ENCODE peak calls at places on chromosomes 5 and 9, in six cellular contexts. Q is IMR-90; F is right cardiac atrium; O is OCI-LY7; I is effector memory CD4-positive, alpha-beta T cell; Z is mammary epithelial cell. C is an unnamed sample.

GRCh38 chr9:113154471-113154870 is 3.7 kb downstream of the SLC31A2 start:
- DNase-seq in Q (peak), F (no peak), O (no peak), I (no peak), Z (peak), C (peak)

GRCh38 chr5:61910771-61911170 is 395.2 kb upstream of the KIF2A start:
- DNase-seq in Q (no peak), F (no peak), O (no peak), I (no peak), Z (peak), C (no peak)

GRCh38 chr9:72156586-72156985 is 7.3 kb downstream of the GDA start:
- DNase-seq in Q (no peak), F (no peak), O (no peak), I (no peak), Z (no peak), C (no peak)

GRCh38 chr9:120353501-120353900 is 226.5 kb downstream of the CDK5RAP2 start:
- DNase-seq in Q (peak), F (no peak), O (no peak), I (no peak), Z (no peak), C (no peak)

GRCh38 chr9:94937214-94937903 is 210.9 kb downstream of the AOPEP start:
- DNase-seq in Q (peak), F (no peak), O (no peak), I (no peak), Z (peak), C (no peak)

GRCh38 chr5:76388236-76388635 is 14.8 kb upstream of the IQGAP2 start:
- DNase-seq in Q (no peak), F (no peak), O (no peak), I (no peak), Z (no peak), C (no peak)

GRCh38 chr5:67156976-67157583 is 39.5 kb downstream of the CD180 start:
- DNase-seq in Q (peak), F (no peak), O (peak), I (peak), Z (peak), C (peak)

GRCh38 chr9:128051932-128052734 is 15.0 kb downstream of the NAIF1 start:
- DNase-seq in Q (no peak), F (no peak), O (peak), I (no peak), Z (peak), C (no peak)

GRCh38 chr9:81588148-81588874 is 101.0 kb downstream of the TLE1 start:
- DNase-seq in Q (peak), F (peak), O (no peak), I (no peak), Z (no peak), C (no peak)

GRCh38 chr9:107751522-107752235 is 262.1 kb upstream of the KLF4 start:
- DNase-seq in Q (peak), F (no peak), O (no peak), I (no peak), Z (peak), C (no peak)

GRCh38 chr9:126158591-126159519 is 167.8 kb upstream of the MVB12B start:
- DNase-seq in Q (no peak), F (no peak), O (no peak), I (no peak), Z (no peak), C (no peak)

GRCh38 chr5:94461131-94461530 is 157.3 kb downstream of the KIAA0825 start:
- DNase-seq in Q (no peak), F (no peak), O (no peak), I (no peak), Z (no peak), C (no peak)

GRCh38 chr5:78843436-78843835 is 141.7 kb downstream of the ARSB start:
- DNase-seq in Q (no peak), F (no peak), O (no peak), I (no peak), Z (no peak), C (no peak)

GRCh38 chr5:17327048-17327447 is 109.6 kb downstream of the BASP1 start:
- DNase-seq in Q (no peak), F (no peak), O (no peak), I (no peak), Z (no peak), C (no peak)

GRCh38 chr5:157836121-157836753 is 22.7 kb downstream of the CLINT1 start:
- DNase-seq in Q (no peak), F (no peak), O (no peak), I (no peak), Z (no peak), C (no peak)

GRCh38 chr9:134738869-134739659 is 97.5 kb downstream of the COL5A1 start:
- DNase-seq in Q (peak), F (peak), O (peak), I (no peak), Z (peak), C (peak)

GRCh38 chr9:137664676-137665075 is 45.9 kb downstream of the EHMT1 start:
- DNase-seq in Q (no peak), F (no peak), O (peak), I (no peak), Z (no peak), C (no peak)

GRCh38 chr9:589723-590122 is 251.8 kb upstream of the DMRT1 start:
- DNase-seq in Q (peak), F (no peak), O (peak), I (no peak), Z (peak), C (no peak)

GRCh38 chr9:110049699-110050450 is 158.1 kb downstream of the C9orf152 start:
- DNase-seq in Q (no peak), F (peak), O (peak), I (no peak), Z (peak), C (no peak)

GRCh38 chr5:1405539-1406530 is 39.4 kb downstream of the SLC6A3 start:
- DNase-seq in Q (no peak), F (no peak), O (no peak), I (no peak), Z (no peak), C (no peak)

GRCh38 chr5:132820162-132820754 is 7.2 kb downstream of the SOWAHA start:
- DNase-seq in Q (peak), F (peak), O (peak), I (peak), Z (peak), C (peak)

GRCh38 chr5:98755406-98755805 is 18.1 kb upstream of the RGMB start:
- DNase-seq in Q (peak), F (no peak), O (no peak), I (no peak), Z (no peak), C (no peak)

GRCh38 chr9:107175039-107175438 is 108.0 kb upstream of the RAD23B start:
- DNase-seq in Q (no peak), F (peak), O (no peak), I (no peak), Z (no peak), C (no peak)

GRCh38 chr5:10262995-10263394 is 12.9 kb downstream of the CCT5 start:
- DNase-seq in Q (no peak), F (no peak), O (no peak), I (no peak), Z (no peak), C (no peak)

GRCh38 chr9:97536480-97536879 is 35.0 kb downstream of the TMOD1 start:
- DNase-seq in Q (no peak), F (no peak), O (no peak), I (no peak), Z (no peak), C (no peak)

GRCh38 chr5:9405196-9405754 is 140.6 kb downstream of the SEMA5A start:
- DNase-seq in Q (no peak), F (no peak), O (no peak), I (no peak), Z (no peak), C (no peak)

GRCh38 chr5:109105631-109106267 is 304.0 kb downstream of the PJA2 start:
- DNase-seq in Q (peak), F (no peak), O (no peak), I (no peak), Z (peak), C (no peak)

GRCh38 chr9:135329571-135330306 is 149.8 kb upstream of the PPP1R26 start:
- DNase-seq in Q (no peak), F (no peak), O (no peak), I (no peak), Z (no peak), C (no peak)

GRCh38 chr9:111148390-111148993 is 110.2 kb upstream of the LPAR1 start:
- DNase-seq in Q (peak), F (no peak), O (no peak), I (no peak), Z (peak), C (no peak)

GRCh38 chr5:57452885-57453284 is 29.7 kb downstream of the ACTBL2 start:
- DNase-seq in Q (no peak), F (no peak), O (no peak), I (no peak), Z (no peak), C (no peak)
- H3K27ac ChIP-seq in Q (peak), F (no peak), O (no peak), I (no peak), Z (no peak), C (no peak)

GRCh38 chr5:27158171-27158570 is 119.8 kb upstream of the CDH9 start:
- DNase-seq in Q (no peak), F (no peak), O (no peak), I (no peak), Z (peak), C (no peak)
- H3K27ac ChIP-seq in Q (no peak), F (no peak), O (no peak), I (no peak), Z (no peak), C (no peak)

DNA sequence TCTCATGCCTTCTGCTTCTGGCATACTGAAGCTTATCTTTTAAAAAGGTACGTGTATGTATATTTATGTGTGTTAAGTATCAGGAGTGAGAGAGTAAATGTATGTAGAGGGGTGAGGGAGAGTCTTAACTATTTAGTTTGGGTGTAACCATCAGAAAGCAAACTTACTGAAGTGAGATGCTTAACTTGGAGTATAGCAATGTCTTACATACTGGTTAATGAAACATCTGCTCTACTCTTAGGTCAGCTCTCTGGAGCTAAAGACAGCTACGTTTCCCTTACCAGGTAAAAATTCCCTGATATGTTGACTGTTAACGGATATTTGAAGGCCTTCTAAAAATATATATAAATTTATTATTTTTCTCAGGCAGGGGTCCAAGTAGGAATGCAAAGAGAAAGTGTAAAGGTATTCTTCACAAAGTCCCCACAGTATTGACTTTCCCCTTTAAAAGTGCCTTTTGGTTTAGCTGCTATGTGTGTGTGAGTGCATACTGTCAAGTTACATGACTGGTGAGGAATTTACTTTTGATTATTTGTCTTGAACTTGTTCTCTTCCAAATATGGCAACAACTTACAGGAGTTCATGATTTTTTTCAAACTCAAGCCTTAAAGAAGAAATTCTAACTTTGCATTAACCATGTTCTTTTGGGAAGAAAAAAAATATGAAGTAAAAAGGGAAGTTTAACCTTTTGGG is 12.3 kb upstream of the C5orf24 start:
- DNase-seq in Q (peak), F (no peak), O (no peak), I (no peak), Z (no peak), C (no peak)
- H3K27ac ChIP-seq in Q (peak), F (no peak), O (no peak), I (no peak), Z (no peak), C (no peak)

DNA sequence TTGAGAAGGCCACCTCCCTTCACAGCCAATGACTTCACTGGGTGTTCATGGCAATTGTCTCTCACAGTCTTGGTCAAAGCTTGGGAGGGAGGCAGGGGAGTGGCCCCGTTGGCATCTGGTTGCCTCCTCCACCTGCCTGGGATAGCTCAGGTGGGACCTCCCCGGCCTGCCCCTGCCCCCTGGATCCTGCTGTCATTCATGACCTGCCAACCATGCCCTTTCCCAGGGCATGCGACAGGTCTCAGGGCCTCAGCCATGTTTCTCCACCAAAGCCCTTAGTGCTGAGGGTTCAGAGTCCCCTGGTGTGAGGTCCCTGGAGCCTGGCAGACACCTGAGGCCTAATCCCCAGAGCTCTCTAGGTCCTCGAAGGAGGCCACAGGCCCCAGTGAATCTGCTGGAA is 5.5 kb downstream of the DAB2IP start:
- DNase-seq in Q (no peak), F (no peak), O (no peak), I (no peak), Z (no peak), C (no peak)
- H3K27ac ChIP-seq in Q (no peak), F (peak), O (no peak), I (no peak), Z (no peak), C (peak)

DNA sequence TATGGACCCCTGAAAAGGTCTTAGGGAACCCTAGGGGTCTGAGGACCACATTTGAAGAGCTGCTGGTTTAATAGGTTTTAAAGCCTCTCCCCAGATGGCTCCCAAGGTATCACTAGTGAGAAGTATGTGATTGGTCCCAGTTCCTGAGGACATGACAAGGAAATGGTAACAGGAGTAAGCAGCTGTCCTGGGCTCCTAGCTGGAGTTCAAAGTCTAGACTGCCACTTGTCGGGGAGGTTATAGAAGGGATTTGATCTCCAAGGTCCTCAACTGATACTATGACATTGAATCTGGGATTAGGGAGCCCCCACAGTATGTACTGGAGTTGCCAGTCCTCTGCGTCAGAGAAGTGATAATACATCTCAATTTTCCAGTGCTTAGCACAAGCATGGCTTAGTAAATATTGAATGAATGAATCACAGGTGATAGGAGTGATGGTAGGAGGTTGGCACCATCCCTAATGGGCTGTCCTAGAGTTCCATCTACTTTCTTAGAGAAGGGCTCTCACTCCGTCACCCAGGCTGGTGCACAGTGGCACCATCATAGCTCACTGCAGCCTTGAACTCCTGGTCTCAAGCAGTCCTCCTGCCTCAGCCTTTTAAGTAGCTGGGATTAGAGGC is 6.2 kb upstream of the TPM2 start:
- DNase-seq in Q (peak), F (no peak), O (no peak), I (no peak), Z (no peak), C (no peak)
- H3K27ac ChIP-seq in Q (peak), F (no peak), O (no peak), I (no peak), Z (no peak), C (no peak)

DNA sequence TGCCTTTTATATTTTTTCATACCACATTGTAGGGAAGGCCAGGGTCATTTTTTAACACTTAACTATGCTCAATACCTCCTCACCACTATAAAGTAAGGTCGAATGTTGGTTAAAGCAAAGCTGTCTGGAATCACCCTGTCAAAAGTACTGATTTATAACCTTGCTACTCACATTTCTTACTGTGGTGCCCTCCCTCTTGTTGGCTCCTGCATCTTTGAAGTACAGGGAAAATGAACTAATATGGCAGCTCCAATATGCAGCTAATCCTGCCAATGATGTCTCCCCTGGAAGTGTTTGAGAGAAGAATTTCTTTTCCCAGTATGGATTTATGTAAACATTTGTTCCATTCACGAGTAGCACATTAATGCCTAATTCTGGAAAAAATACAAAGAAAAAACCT is 108.4 kb upstream of the RPS23 start:
- DNase-seq in Q (no peak), F (no peak), O (no peak), I (no peak), Z (no peak), C (no peak)
- H3K27ac ChIP-seq in Q (no peak), F (no peak), O (no peak), I (no peak), Z (no peak), C (no peak)

DNA sequence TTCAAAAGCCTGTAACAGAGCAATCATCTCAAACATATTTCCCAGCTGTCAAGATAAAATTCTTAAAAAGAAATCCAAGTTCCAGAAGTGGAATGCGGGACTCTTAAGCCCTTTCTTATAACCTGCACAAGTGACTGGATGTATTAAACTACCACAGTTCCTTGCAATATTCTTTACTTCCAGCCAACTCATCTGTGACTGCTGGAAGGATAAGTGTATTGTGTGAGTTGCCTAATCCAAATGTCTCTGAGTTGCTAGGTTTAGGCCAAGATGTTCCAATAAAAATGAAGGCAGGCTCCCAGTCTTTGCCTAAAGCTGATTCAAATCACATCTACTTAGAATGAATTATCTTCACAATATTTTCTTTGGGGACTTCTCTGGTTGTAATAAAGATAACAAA is 159.2 kb upstream of the SLC24A2 start:
- DNase-seq in Q (no peak), F (no peak), O (no peak), I (no peak), Z (no peak), C (no peak)
- H3K27ac ChIP-seq in Q (no peak), F (no peak), O (no peak), I (no peak), Z (no peak), C (no peak)

GRCh38 chr9:129704797-129705196 is 39.4 kb downstream of the PRRX2 start:
- DNase-seq in Q (no peak), F (no peak), O (no peak), I (no peak), Z (no peak), C (no peak)

GRCh38 chr9:129709471-129710460 is 43.1 kb downstream of the PTGES start:
- DNase-seq in Q (no peak), F (no peak), O (no peak), I (no peak), Z (no peak), C (no peak)

GRCh38 chr9:129712595-129713524 is 40.0 kb downstream of the PTGES start:
- DNase-seq in Q (peak), F (no peak), O (no peak), I (no peak), Z (no peak), C (no peak)

GRCh38 chr9:129703667-129704355 is 38.4 kb downstream of the PRRX2 start:
- DNase-seq in Q (no peak), F (peak), O (no peak), I (no peak), Z (no peak), C (no peak)

GRCh38 chr9:129708799-129709198 is 43.4 kb downstream of the PRRX2 start:
- DNase-seq in Q (peak), F (no peak), O (no peak), I (no peak), Z (no peak), C (no peak)
- H3K27ac ChIP-seq in Q (peak), F (no peak), O (no peak), I (no peak), Z (no peak), C (no peak)

DNA sequence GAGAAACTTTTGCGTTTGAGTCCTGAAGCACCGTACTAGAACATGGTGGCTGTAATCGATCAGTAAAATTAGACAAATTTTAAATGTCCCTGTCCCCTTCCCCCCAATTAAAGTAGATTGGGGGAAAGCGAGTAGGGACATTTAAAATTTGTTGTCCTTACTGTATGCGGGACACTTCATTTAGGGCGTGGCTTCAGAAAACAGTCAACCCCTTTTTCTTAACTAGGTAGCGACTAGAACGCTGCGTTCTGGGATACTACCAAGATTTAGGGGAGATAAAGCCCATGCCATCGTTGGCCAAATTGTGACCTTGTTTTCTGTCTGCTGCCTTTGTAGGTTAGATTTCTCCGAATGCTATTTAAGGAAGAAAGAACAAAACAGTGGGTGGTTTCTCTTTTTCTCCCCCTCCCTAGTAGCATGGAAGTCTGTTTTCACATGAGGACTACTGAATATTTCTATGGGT is 1.2 kb downstream of the CKS2 start:
- DNase-seq in Q (no peak), F (no peak), O (peak), I (no peak), Z (peak), C (no peak)
- H3K27ac ChIP-seq in Q (peak), F (no peak), O (peak), I (no peak), Z (peak), C (no peak)

GRCh38 chr9:37574241-37574721 is 1.9 kb downstream of the FBXO10 start:
- DNase-seq in Q (peak), F (no peak), O (no peak), I (no peak), Z (no peak), C (no peak)
- H3K27ac ChIP-seq in Q (no peak), F (no peak), O (no peak), I (no peak), Z (no peak), C (peak)

C was measured in caudate nucleus.